ENCODE peak calls at places on chromosomes 3 and 15, in four cellular contexts. F is SK-N-SH, H is H1, S is GM12878. V is an unnamed sample.

GRCh38 chr3:37741644-37742043 is 120.0 kb upstream of the CTDSPL start:
- DNase-seq in F (peak; percentile 66), H (no peak), S (no peak), V (peak; percentile 23)

GRCh38 chr3:70824785-70825184 is 512.3 kb upstream of the MDFIC2 start:
- DNase-seq in F (no peak), H (no peak), S (no peak), V (no peak)

GRCh38 chr3:187051066-187051465 is 88.2 kb downstream of the RPL39L start:
- DNase-seq in F (no peak), H (no peak), S (no peak), V (no peak)

GRCh38 chr3:63048927-63049326 is 173.7 kb upstream of the CADPS start:
- DNase-seq in F (no peak), H (no peak), S (no peak), V (no peak)

GRCh38 chr3:99923873-99924272 is 106.2 kb downstream of the CMSS1 start:
- DNase-seq in F (no peak), H (no peak), S (no peak), V (no peak)

GRCh38 chr3:155334215-155334896 is 40.9 kb upstream of the STRIT1 start:
- DNase-seq in F (peak; percentile 20), H (no peak), S (no peak), V (no peak)

GRCh38 chr3:31906182-31906581 is 74.9 kb downstream of the OSBPL10 start:
- DNase-seq in F (no peak), H (no peak), S (no peak), V (no peak)

GRCh38 chr3:98592345-98592935 is 971 bp downstream of the CPOX start:
- DNase-seq in F (peak; percentile 22), H (no peak), S (no peak), V (no peak)

GRCh38 chr3:197541756-197542539 is 13.8 kb downstream of the BDH1 start:
- DNase-seq in F (peak; percentile 92), H (peak; percentile 89), S (no peak), V (no peak)

GRCh38 chr3:29721789-29722188 is 440.9 kb downstream of the RBMS3 start:
- DNase-seq in F (no peak), H (no peak), S (no peak), V (no peak)

GRCh38 chr15:39744334-39745103 is 38.1 kb downstream of the FSIP1 start:
- DNase-seq in F (no peak), H (no peak), S (no peak), V (no peak)

GRCh38 chr15:39743611-39744010 is 39.0 kb downstream of the FSIP1 start:
- DNase-seq in F (no peak), H (no peak), S (no peak), V (no peak)

GRCh38 chr15:39746714-39747276 is 35.8 kb downstream of the FSIP1 start:
- DNase-seq in F (no peak), H (no peak), S (no peak), V (no peak)

GRCh38 chr15:39746176-39746575 is 36.5 kb downstream of the FSIP1 start:
- DNase-seq in F (no peak), H (no peak), S (no peak), V (no peak)

GRCh38 chr15:39745415-39745814 is 37.2 kb downstream of the FSIP1 start:
- DNase-seq in F (no peak), H (no peak), S (no peak), V (no peak)
- TF ChIP-seq YY1 in F (no peak), H (no peak), S (no peak), V (no peak)

GRCh38 chr3:126264381-126264780 is 84.0 kb upstream of the ALDH1L1 start:
- DNase-seq in F (no peak), H (no peak), S (no peak), V (no peak)

GRCh38 chr3:126263971-126264370 is 83.6 kb upstream of the ALDH1L1 start:
- DNase-seq in F (no peak), H (no peak), S (no peak), V (no peak)

GRCh38 chr3:126263539-126263938 is 83.2 kb upstream of the ALDH1L1 start:
- DNase-seq in F (no peak), H (no peak), S (no peak), V (no peak)

GRCh38 chr3:126266291-126266840 is 86.0 kb upstream of the ALDH1L1 start:
- DNase-seq in F (no peak), H (peak; percentile 68), S (no peak), V (no peak)

DNA sequence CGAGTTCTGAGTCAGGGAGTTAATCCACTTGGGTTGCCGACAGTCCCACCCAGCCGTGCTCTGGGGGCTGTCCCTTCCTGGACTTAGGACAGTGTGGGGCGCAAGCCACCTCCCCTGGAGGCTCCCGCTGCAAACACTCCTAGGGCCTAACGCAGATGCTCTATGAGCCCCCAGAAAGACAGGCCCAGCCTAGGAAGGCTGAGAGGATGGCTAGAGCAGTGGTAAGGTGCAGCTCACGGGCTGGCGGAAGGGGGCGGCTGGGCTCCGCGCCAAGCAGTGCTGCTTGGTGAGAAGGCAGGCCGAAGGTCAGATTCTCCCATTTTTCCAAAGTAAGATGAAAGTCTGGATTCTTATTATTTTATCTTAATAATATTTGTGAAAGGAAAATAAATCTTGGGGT is 84.6 kb upstream of the ALDH1L1 start:
- DNase-seq in F (no peak), H (peak; percentile 49), S (no peak), V (no peak)
- TF ChIP-seq YY1 in F (no peak), H (no peak), S (no peak), V (no peak)

GRCh38 chr3:129123314-129124060 is 1.9 kb upstream of the RAB43 start:
- DNase-seq in F (no peak), H (no peak), S (no peak), V (no peak)
- TF ChIP-seq YY1 in F (no peak), H (no peak), S (no peak), V (no peak)

GRCh38 chr3:9023191-9023590 is 59.9 kb upstream of the RAD18 start:
- DNase-seq in F (no peak), H (peak; percentile 33), S (no peak), V (no peak)

GRCh38 chr3:9022305-9022985 is 59.2 kb upstream of the RAD18 start:
- DNase-seq in F (no peak), H (peak; percentile 37), S (no peak), V (no peak)

GRCh38 chr3:9021610-9022009 is 58.3 kb upstream of the RAD18 start:
- DNase-seq in F (no peak), H (no peak), S (no peak), V (no peak)

GRCh38 chr3:9019244-9019961 is 56.1 kb upstream of the RAD18 start:
- DNase-seq in F (no peak), H (no peak), S (no peak), V (no peak)

GRCh38 chr3:9020396-9020795 is 57.1 kb upstream of the RAD18 start:
- DNase-seq in F (no peak), H (no peak), S (no peak), V (no peak)
- TF ChIP-seq YY1 in F (no peak), H (no peak), S (no peak), V (no peak)

DNA sequence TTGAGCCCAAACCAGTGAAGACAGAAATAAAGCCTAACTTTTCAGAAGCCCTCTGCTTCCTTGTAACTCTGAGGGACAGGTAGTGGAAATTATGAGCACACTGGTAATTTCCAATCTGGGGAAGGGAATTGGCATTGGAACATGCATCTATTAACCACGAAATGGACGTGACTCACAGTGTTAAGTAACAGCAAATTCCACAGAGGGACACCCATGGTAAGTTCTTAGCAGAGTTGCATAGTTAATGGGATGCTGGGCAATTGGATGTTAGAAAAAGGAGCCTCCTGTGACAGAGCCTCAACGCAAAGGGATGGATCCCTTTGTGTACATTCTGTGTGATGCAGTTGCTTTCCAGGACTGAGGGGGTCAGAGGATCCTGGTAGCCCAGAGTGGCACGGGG is 168.6 kb downstream of the SEMA6D start:
- DNase-seq in F (no peak), H (no peak), S (no peak), V (no peak)
- TF ChIP-seq YY1 in F (no peak), H (no peak), S (no peak), V (no peak)